ENCODE peak calls at places on chromosomes 3 and 15, in six cellular contexts. D is pancreas; C is heart left ventricle; P is foreskin keratinocyte; T is stimulated activated memory B cell treated with anti-CD40 and anti-IgM and Interleukin-4, amounts not matched to agents 10 μg/mL and 1 μg/mL and 100 μg/mL, for 72 hours; Q is SK-N-SH treated with all-trans-retinoic acid at 6 μM for 48 hours. N is an unnamed sample.

GRCh38 chr15:98683821-98684220 is 35.5 kb downstream of the IGF1R start:
- ATAC-seq in C (peak), T (no peak), D (peak), Q (no peak), P (peak), N (peak)

GRCh38 chr15:55254916-55255679 is 34.5 kb downstream of the RAB27A start:
- ATAC-seq in Q (no peak), D (no peak), C (no peak), T (peak), P (no peak), N (no peak)

GRCh38 chr15:80266113-80266512 is 14.1 kb upstream of the CTXND1 start:
- ATAC-seq in D (no peak), T (peak), P (no peak), C (no peak), Q (no peak), N (no peak)

GRCh38 chr3:38618343-38618742 is 31.1 kb downstream of the SCN5A start:
- ATAC-seq in T (no peak), Q (no peak), P (no peak), D (no peak), C (no peak), N (no peak)

GRCh38 chr3:130374033-130374432 is 28.6 kb downstream of the COL6A5 start:
- ATAC-seq in C (no peak), T (no peak), D (no peak), Q (no peak), P (no peak), N (peak)

GRCh38 chr15:45674646-45675045 is 39.8 kb downstream of the SQOR start:
- ATAC-seq in D (no peak), P (no peak), Q (no peak), T (no peak), C (no peak), N (no peak)

GRCh38 chr3:123155471-123156011 is 46.2 kb upstream of the SEC22A start:
- ATAC-seq in C (peak), P (no peak), D (peak), Q (no peak), T (no peak), N (no peak)

GRCh38 chr3:71629289-71630252 is 46.0 kb upstream of the FOXP1 start:
- ATAC-seq in Q (peak), P (no peak), C (peak), T (peak), D (peak), N (no peak)

GRCh38 chr15:59062985-59063384 is 42.0 kb upstream of the CCNB2 start:
- ATAC-seq in D (no peak), Q (no peak), T (no peak), P (no peak), C (no peak), N (no peak)

GRCh38 chr15:23038741-23039150 is 623 bp downstream of the TUBGCP5 start:
- ATAC-seq in P (peak), C (peak), T (no peak), Q (peak), D (peak), N (peak)

GRCh38 chr3:126431103-126431534 is 36.4 kb downstream of the CFAP100 start:
- ATAC-seq in T (peak), C (no peak), Q (no peak), P (no peak), D (no peak), N (no peak)

GRCh38 chr3:56894912-56895431 is 93.2 kb upstream of the ARHGEF3 start:
- ATAC-seq in D (no peak), Q (peak), P (peak), C (peak), T (peak), N (peak)

GRCh38 chr3:125119752-125120369 is 64.1 kb upstream of the HEG1 start:
- ATAC-seq in T (peak), D (no peak), Q (no peak), C (no peak), P (no peak), N (no peak)

GRCh38 chr3:157311633-157312365 is 124.9 kb upstream of the PTX3 start:
- ATAC-seq in D (peak), T (no peak), P (no peak), Q (peak), C (no peak), N (no peak)

GRCh38 chr3:41716391-41716910 is 245.5 kb downstream of the ULK4 start:
- ATAC-seq in C (no peak), Q (peak), D (no peak), P (no peak), T (no peak), N (no peak)

GRCh38 chr3:44648564-44649229 is at the start of gene ZNF35:
- ATAC-seq in T (peak), Q (peak), D (peak), P (peak), C (peak), N (peak)

GRCh38 chr3:184696643-184697042 is 15.2 kb downstream of the MAGEF1 start:
- ATAC-seq in P (no peak), Q (no peak), D (peak), C (no peak), T (no peak), N (no peak)

GRCh38 chr3:19931180-19931692 is 2.8 kb downstream of the EFHB start:
- ATAC-seq in T (peak), C (no peak), Q (no peak), D (peak), P (no peak), N (no peak)

GRCh38 chr3:133964547-133964946 is 65.2 kb downstream of the SLCO2A1 start:
- ATAC-seq in T (no peak), P (no peak), D (no peak), Q (no peak), C (no peak), N (peak)

GRCh38 chr15:66408254-66408653 is 21.5 kb downstream of the MAP2K1 start:
- ATAC-seq in C (no peak), Q (no peak), T (no peak), P (no peak), D (no peak), N (no peak)

GRCh38 chr3:182500294-182500693 is 293.0 kb upstream of the ATP11B start:
- ATAC-seq in C (no peak), T (no peak), D (no peak), Q (no peak), P (no peak), N (no peak)

GRCh38 chr15:85899927-85900326 is 105.2 kb upstream of the KLHL25 start:
- ATAC-seq in C (no peak), P (no peak), D (no peak), T (no peak), Q (no peak), N (peak)

GRCh38 chr3:4825572-4826236 is 153.5 kb upstream of the BHLHE40 start:
- ATAC-seq in T (peak), P (peak), D (peak), Q (no peak), C (peak), N (peak)

GRCh38 chr15:29942144-29942543 is 119.9 kb upstream of the TJP1 start:
- ATAC-seq in T (no peak), P (no peak), Q (no peak), C (no peak), D (no peak), N (no peak)

GRCh38 chr3:31242026-31242455 is 290.7 kb upstream of the STT3B start:
- ATAC-seq in P (no peak), C (no peak), D (no peak), T (peak), Q (no peak), N (no peak)